ENCODE peak calls at places on chromosomes 1 and 21, in nine cellular contexts. X, W, Q, I, N, Y, A, D and P are unnamed samples.

GRCh38 chr1:241115784-241116183 is 241.2 kb downstream of the RGS7 start:
- DNase-seq in X (no peak), W (no peak), Q (no peak), I (no peak), N (no peak), Y (no peak), A (no peak), D (no peak), P (no peak)

GRCh38 chr1:153624965-153625611 is 2.2 kb downstream of the S100A13 start:
- DNase-seq in X (no peak), W (no peak), Q (no peak), I (no peak), N (no peak), Y (no peak), A (peak; percentile 70), D (no peak), P (no peak)

GRCh38 chr21:37072239-37072987 is 458 bp downstream of the PIGP start:
- DNase-seq in X (peak; percentile 32), W (peak; percentile 75), Q (peak; percentile 92), I (peak; percentile 84), N (peak; percentile 74), Y (no peak), A (peak; percentile 92), D (peak; percentile 81), P (peak; percentile 83)

GRCh38 chr21:44390886-44391285 is 37.5 kb downstream of the TRPM2 start:
- DNase-seq in X (no peak), W (peak; percentile 1), Q (no peak), I (no peak), N (no peak), Y (no peak), A (peak; percentile 42), D (no peak), P (no peak)

GRCh38 chr1:229129306-229130027 is 141.4 kb upstream of the RAB4A start:
- DNase-seq in X (no peak), W (no peak), Q (no peak), I (no peak), N (no peak), Y (no peak), A (no peak), D (no peak), P (no peak)

GRCh38 chr1:11198851-11199628 is 9.9 kb downstream of the ANGPTL7 start:
- DNase-seq in X (no peak), W (no peak), Q (no peak), I (no peak), N (no peak), Y (no peak), A (no peak), D (peak; percentile 53), P (peak; percentile 87)

GRCh38 chr1:222784371-222784770 is 30.5 kb upstream of the DISP1 start:
- DNase-seq in X (no peak), W (no peak), Q (no peak), I (no peak), N (no peak), Y (no peak), A (no peak), D (no peak), P (no peak)

GRCh38 chr1:190747643-190748186 is 270.1 kb upstream of the BRINP3 start:
- DNase-seq in X (no peak), W (no peak), Q (peak; percentile 58), I (no peak), N (no peak), Y (no peak), A (no peak), D (no peak), P (no peak)

GRCh38 chr1:56017336-56017735 is 562.0 kb downstream of the PLPP3 start:
- DNase-seq in X (no peak), W (no peak), Q (peak; percentile 39), I (no peak), N (no peak), Y (no peak), A (no peak), D (no peak), P (no peak)

GRCh38 chr1:231161711-231162299 is at the start of gene TRIM67:
- DNase-seq in X (no peak), W (no peak), Q (peak; percentile 11), I (no peak), N (no peak), Y (no peak), A (no peak), D (peak; percentile 43), P (peak; percentile 58)

GRCh38 chr1:105208581-105208980 is 1458.9 kb downstream of the AMY1C start:
- DNase-seq in X (no peak), W (no peak), Q (no peak), I (no peak), N (no peak), Y (no peak), A (no peak), D (no peak), P (no peak)